ENCODE peak calls at places on chromosomes 5 and 9, in eight cellular contexts. C, H, G, T, N, Y, L and J are unnamed samples.

GRCh38 chr5:132380741-132381140 is 11.2 kb downstream of the SLC22A5 start:
- DNase-seq in C (no peak), H (no peak), G (no peak), T (no peak), N (no peak), Y (no peak), L (no peak), J (no peak)

GRCh38 chr9:80146466-80146865 is 574.7 kb downstream of the TLE4 start:
- DNase-seq in C (no peak), H (peak), G (no peak), T (no peak), N (no peak), Y (no peak), L (no peak), J (no peak)

GRCh38 chr9:621199-621860 is 220.2 kb upstream of the DMRT1 start:
- DNase-seq in C (no peak), H (no peak), G (no peak), T (no peak), N (no peak), Y (no peak), L (no peak), J (no peak)

GRCh38 chr9:4661165-4662095 is 664 bp upstream of the PLPP6 start:
- DNase-seq in C (no peak), H (no peak), G (no peak), T (no peak), N (no peak), Y (no peak), L (no peak), J (peak)

GRCh38 chr5:168553377-168554130 is 24.4 kb downstream of the FBLL1 start:
- DNase-seq in C (no peak), H (no peak), G (no peak), T (no peak), N (no peak), Y (no peak), L (no peak), J (no peak)

GRCh38 chr5:87132696-87133095 is 135.0 kb upstream of the RASA1 start:
- DNase-seq in C (no peak), H (no peak), G (no peak), T (no peak), N (no peak), Y (no peak), L (no peak), J (no peak)

GRCh38 chr9:110444911-110445310 is 107.2 kb upstream of the TXNDC8 start:
- DNase-seq in C (no peak), H (peak), G (no peak), T (no peak), N (no peak), Y (no peak), L (no peak), J (no peak)

GRCh38 chr9:92463989-92464388 is 18.3 kb downstream of the ASPN start:
- DNase-seq in C (no peak), H (peak), G (no peak), T (no peak), N (no peak), Y (no peak), L (no peak), J (peak)

GRCh38 chr9:2622361-2623045 is 916 bp downstream of the VLDLR start:
- DNase-seq in C (peak), H (peak), G (peak), T (peak), N (no peak), Y (no peak), L (peak), J (no peak)

GRCh38 chr5:5522336-5522735 is 99.9 kb downstream of the ICE1 start:
- DNase-seq in C (no peak), H (no peak), G (no peak), T (no peak), N (no peak), Y (no peak), L (no peak), J (no peak)

GRCh38 chr5:132774406-132774805 is 2.6 kb downstream of the SEPTIN8 start:
- DNase-seq in C (no peak), H (no peak), G (no peak), T (no peak), N (no peak), Y (no peak), L (no peak), J (no peak)

GRCh38 chr9:137638680-137639079 is 19.9 kb downstream of the EHMT1 start:
- DNase-seq in C (no peak), H (no peak), G (no peak), T (no peak), N (no peak), Y (no peak), L (no peak), J (no peak)

GRCh38 chr9:124635285-124635684 is 128.1 kb upstream of the NR5A1 start:
- DNase-seq in C (no peak), H (no peak), G (no peak), T (no peak), N (no peak), Y (no peak), L (no peak), J (no peak)

GRCh38 chr9:79633558-79633957 is 61.8 kb downstream of the TLE4 start:
- DNase-seq in C (no peak), H (no peak), G (no peak), T (no peak), N (no peak), Y (no peak), L (no peak), J (no peak)

GRCh38 chr5:9188131-9188530 is 357.7 kb downstream of the SEMA5A start:
- DNase-seq in C (no peak), H (peak), G (no peak), T (no peak), N (no peak), Y (no peak), L (no peak), J (no peak)

GRCh38 chr5:10552183-10553143 is 11.4 kb upstream of the ANKRD33B start:
- DNase-seq in C (no peak), H (no peak), G (no peak), T (no peak), N (no peak), Y (no peak), L (peak), J (peak)

GRCh38 chr9:117368684-117369230 is 46.1 kb downstream of the ASTN2 start:
- DNase-seq in C (no peak), H (no peak), G (no peak), T (no peak), N (no peak), Y (no peak), L (no peak), J (no peak)

GRCh38 chr5:6597557-6597956 is 35.3 kb downstream of the NSUN2 start:
- DNase-seq in C (no peak), H (no peak), G (no peak), T (no peak), N (no peak), Y (no peak), L (no peak), J (no peak)

GRCh38 chr5:94849821-94850736 is 231.6 kb downstream of the SLF1 start:
- DNase-seq in C (no peak), H (peak), G (peak), T (peak), N (no peak), Y (no peak), L (peak), J (peak)

GRCh38 chr9:84480071-84480470 is 139.5 kb upstream of the SLC28A3 start:
- DNase-seq in C (no peak), H (no peak), G (no peak), T (no peak), N (no peak), Y (no peak), L (no peak), J (no peak)

GRCh38 chr9:129606161-129607025 is 14.5 kb downstream of the C9orf50 start:
- DNase-seq in C (no peak), H (no peak), G (no peak), T (no peak), N (no peak), Y (no peak), L (no peak), J (no peak)

GRCh38 chr5:143008809-143009521 is 238.8 kb downstream of the ARHGAP26 start:
- DNase-seq in C (no peak), H (peak), G (no peak), T (peak), N (no peak), Y (peak), L (peak), J (peak)

GRCh38 chr5:123429993-123430392 is 6.8 kb upstream of the CEP120 start:
- DNase-seq in C (no peak), H (peak), G (no peak), T (no peak), N (no peak), Y (no peak), L (no peak), J (peak)

GRCh38 chr5:160685695-160686094 is 166.3 kb downstream of the ATP10B start:
- DNase-seq in C (no peak), H (no peak), G (no peak), T (no peak), N (no peak), Y (no peak), L (peak), J (no peak)

GRCh38 chr5:171610686-171611085 is 174.9 kb upstream of the SMIM23 start:
- DNase-seq in C (no peak), H (no peak), G (no peak), T (peak), N (no peak), Y (no peak), L (no peak), J (no peak)

GRCh38 chr9:127181315-127181580 is 58.8 kb upstream of the ANGPTL2 start:
- DNase-seq in C (peak), H (no peak), G (no peak), T (no peak), N (no peak), Y (no peak), L (no peak), J (no peak)

GRCh38 chr5:54895816-54896341 is 89.5 kb downstream of the ESM1 start:
- DNase-seq in C (peak), H (peak), G (peak), T (peak), N (no peak), Y (no peak), L (no peak), J (peak)

GRCh38 chr5:95600557-95600956 is 19.3 kb upstream of the GPR150 start:
- DNase-seq in C (no peak), H (no peak), G (no peak), T (no peak), N (no peak), Y (no peak), L (no peak), J (no peak)

GRCh38 chr9:34576943-34577634 is 12.4 kb downstream of the CNTFR start:
- DNase-seq in C (peak), H (no peak), G (no peak), T (no peak), N (no peak), Y (no peak), L (no peak), J (no peak)

GRCh38 chr5:77175235-77175634 is 35.2 kb upstream of the PDE8B start:
- DNase-seq in C (no peak), H (no peak), G (no peak), T (no peak), N (no peak), Y (no peak), L (no peak), J (no peak)